ENCODE peak calls at places on chromosomes 4 and X, in seven cellular contexts. T is PC-3, V is Peyer's patch, S is dorsolateral prefrontal cortex, C is PC-9, Z is GM23338, G is upper lobe of left lung. W is an unnamed sample.

GRCh38 chr4:60805500-60806313 is 394.4 kb upstream of the ADGRL3 start:
- DNase-seq in V (no peak), S (no peak), T (peak), C (peak), G (no peak), Z (peak), W (no peak)

GRCh38 chrX:151974336-151975227 is at the start of gene GABRE:
- DNase-seq in V (peak), T (no peak), C (peak), Z (peak), G (peak), S (no peak), W (peak)

GRCh38 chr4:183342541-183343533 is 20.6 kb upstream of the CLDN24 start:
- DNase-seq in T (no peak), G (no peak), C (no peak), V (no peak), Z (peak), S (no peak), W (peak)

GRCh38 chrX:45472968-45473367 is 272.3 kb upstream of the DIPK2B start:
- DNase-seq in C (no peak), V (no peak), G (no peak), S (no peak), T (peak), Z (no peak), W (no peak)

GRCh38 chrX:140799216-140799615 is 89.7 kb downstream of the LINC00632 start:
- DNase-seq in C (no peak), V (no peak), T (peak), G (no peak), Z (no peak), S (no peak), W (no peak)

GRCh38 chrX:3548743-3549441 is 164.6 kb downstream of the PRKX start:
- DNase-seq in Z (peak), G (no peak), C (no peak), S (no peak), V (no peak), T (peak), W (peak)

GRCh38 chr4:2365054-2365912 is 53.2 kb downstream of the ZFYVE28 start:
- DNase-seq in G (no peak), T (peak), S (peak), V (no peak), Z (peak), C (no peak), W (no peak)

GRCh38 chrX:104113237-104113965 is 1.1 kb downstream of the ZCCHC18 start:
- DNase-seq in G (peak), C (peak), V (no peak), T (peak), S (peak), Z (peak), W (peak)

GRCh38 chr4:113502883-113503282 is 258.7 kb downstream of the CAMK2D start:
- DNase-seq in G (no peak), Z (no peak), T (no peak), C (no peak), V (no peak), S (no peak), W (no peak)

GRCh38 chr4:133565379-133565778 is 416.3 kb downstream of the PCDH10 start:
- DNase-seq in V (no peak), Z (no peak), G (no peak), S (no peak), T (peak), C (peak), W (no peak)

GRCh38 chr4:4666693-4667642 is 125.1 kb upstream of the STX18 start:
- DNase-seq in T (no peak), G (no peak), S (no peak), Z (peak), C (no peak), V (no peak), W (no peak)

GRCh38 chr4:121192500-121192899 is 28.4 kb upstream of the TNIP3 start:
- DNase-seq in V (no peak), G (no peak), Z (peak), S (no peak), C (no peak), T (peak), W (no peak)

GRCh38 chrX:32524385-32524784 is 687.0 kb downstream of the DMD start:
- DNase-seq in G (no peak), V (no peak), T (no peak), Z (no peak), C (no peak), S (no peak), W (no peak)

GRCh38 chr4:41746025-41746439 is 2.5 kb downstream of the PHOX2B start:
- DNase-seq in T (no peak), V (no peak), S (no peak), C (no peak), G (no peak), Z (peak), W (no peak)

GRCh38 chrX:155949098-155949497 is 48.4 kb upstream of the IL9R start:
- DNase-seq in Z (no peak), T (no peak), G (no peak), V (no peak), C (no peak), S (no peak), W (no peak)

GRCh38 chr4:126405369-126405982 is 1090.7 kb downstream of the FAT4 start:
- DNase-seq in S (no peak), V (no peak), G (no peak), C (no peak), Z (peak), T (no peak), W (no peak)

GRCh38 chrX:14015294-14015693 is 14.4 kb downstream of the GEMIN8 start:
- DNase-seq in Z (no peak), C (no peak), V (no peak), S (no peak), G (no peak), T (no peak), W (no peak)

GRCh38 chr4:16844796-16845586 is 53.5 kb downstream of the LDB2 start:
- DNase-seq in C (no peak), V (no peak), S (no peak), G (no peak), Z (no peak), T (no peak), W (no peak)

GRCh38 chrX:8189096-8189830 is 18.2 kb upstream of the VCX2 start:
- DNase-seq in Z (no peak), V (no peak), S (no peak), G (no peak), T (no peak), C (no peak), W (no peak)

GRCh38 chr4:98828801-98829200 is 100.1 kb downstream of the EIF4E start:
- DNase-seq in Z (peak), G (no peak), C (no peak), T (peak), S (no peak), V (no peak), W (no peak)

GRCh38 chrX:15128838-15129237 is 141.0 kb downstream of the ASB9 start:
- DNase-seq in V (no peak), Z (no peak), C (no peak), S (no peak), T (no peak), G (no peak), W (no peak)

GRCh38 chr4:55010550-55010949 is 114.8 kb downstream of the KDR start:
- DNase-seq in T (no peak), V (no peak), S (no peak), G (no peak), C (no peak), Z (no peak), W (no peak)

GRCh38 chr4:137664416-137664815 is 132.1 kb upstream of the PCDH18 start:
- DNase-seq in T (no peak), C (no peak), Z (no peak), S (no peak), G (no peak), V (no peak), W (no peak)

GRCh38 chrX:14712096-14712495 is 160.8 kb downstream of the FANCB start:
- DNase-seq in V (no peak), S (no peak), G (no peak), T (peak), C (no peak), Z (peak), W (no peak)

GRCh38 chr4:155377281-155377680 is 516 bp upstream of the MAP9 start:
- DNase-seq in V (no peak), S (no peak), T (peak), C (no peak), G (no peak), Z (no peak), W (no peak)

GRCh38 chr4:148053298-148054003 is 321.6 kb downstream of the ARHGAP10 start:
- DNase-seq in C (no peak), G (no peak), S (no peak), V (no peak), Z (no peak), T (peak), W (peak)

GRCh38 chr4:3369781-3370660 is 71.7 kb upstream of the HGFAC start:
- DNase-seq in G (peak), C (no peak), Z (peak), T (peak), S (no peak), V (no peak), W (peak)

GRCh38 chrX:1598021-1598875 is 6.8 kb downstream of the AKAP17A start:
- DNase-seq in T (no peak), G (no peak), S (peak), C (no peak), V (no peak), Z (no peak), W (no peak)

GRCh38 chr4:152850377-152850776 is 70.6 kb downstream of the ARFIP1 start:
- DNase-seq in S (no peak), G (peak), C (peak), Z (peak), T (peak), V (no peak), W (peak)

GRCh38 chr4:647481-647880 is 22.1 kb downstream of the PDE6B start:
- DNase-seq in V (no peak), T (no peak), S (no peak), G (no peak), C (no peak), Z (no peak), W (no peak)

GRCh38 chr4:38664704-38665401 is 854 bp downstream of the KLF3 start:
- DNase-seq in V (peak), G (peak), S (peak), Z (peak), T (peak), C (peak), W (peak)

GRCh38 chr4:41058426-41058825 is 155.9 kb downstream of the APBB2 start:
- DNase-seq in Z (no peak), V (no peak), G (no peak), C (no peak), T (no peak), S (no peak), W (no peak)

GRCh38 chr4:110518889-110519490 is 43.0 kb downstream of the ENPEP start:
- DNase-seq in Z (peak), T (peak), S (no peak), G (no peak), C (no peak), V (no peak), W (no peak)

GRCh38 chr4:182015893-182016292 is 227.3 kb upstream of the TENM3 start:
- DNase-seq in G (no peak), S (no peak), T (no peak), Z (no peak), V (no peak), C (no peak), W (no peak)

GRCh38 chr4:32864713-32865351 is 2144.7 kb downstream of the PCDH7 start:
- DNase-seq in S (no peak), Z (no peak), V (no peak), G (no peak), T (peak), C (no peak), W (no peak)

GRCh38 chr4:148062301-148062950 is 330.5 kb downstream of the ARHGAP10 start:
- DNase-seq in G (no peak), Z (no peak), S (no peak), T (no peak), V (no peak), C (no peak), W (no peak)

GRCh38 chr4:164536829-164537228 is 217.1 kb upstream of the SMIM31 start:
- DNase-seq in Z (no peak), S (no peak), T (peak), C (peak), V (no peak), G (no peak), W (no peak)

GRCh38 chr4:183507928-183508327 is 3.1 kb downstream of the ING2 start:
- DNase-seq in C (no peak), Z (no peak), S (no peak), V (no peak), T (no peak), G (no peak), W (no peak)

GRCh38 chr4:165814256-165815010 is 58.6 kb upstream of the TLL1 start:
- DNase-seq in V (no peak), G (no peak), S (no peak), Z (no peak), T (peak), C (no peak), W (no peak)

DNA sequence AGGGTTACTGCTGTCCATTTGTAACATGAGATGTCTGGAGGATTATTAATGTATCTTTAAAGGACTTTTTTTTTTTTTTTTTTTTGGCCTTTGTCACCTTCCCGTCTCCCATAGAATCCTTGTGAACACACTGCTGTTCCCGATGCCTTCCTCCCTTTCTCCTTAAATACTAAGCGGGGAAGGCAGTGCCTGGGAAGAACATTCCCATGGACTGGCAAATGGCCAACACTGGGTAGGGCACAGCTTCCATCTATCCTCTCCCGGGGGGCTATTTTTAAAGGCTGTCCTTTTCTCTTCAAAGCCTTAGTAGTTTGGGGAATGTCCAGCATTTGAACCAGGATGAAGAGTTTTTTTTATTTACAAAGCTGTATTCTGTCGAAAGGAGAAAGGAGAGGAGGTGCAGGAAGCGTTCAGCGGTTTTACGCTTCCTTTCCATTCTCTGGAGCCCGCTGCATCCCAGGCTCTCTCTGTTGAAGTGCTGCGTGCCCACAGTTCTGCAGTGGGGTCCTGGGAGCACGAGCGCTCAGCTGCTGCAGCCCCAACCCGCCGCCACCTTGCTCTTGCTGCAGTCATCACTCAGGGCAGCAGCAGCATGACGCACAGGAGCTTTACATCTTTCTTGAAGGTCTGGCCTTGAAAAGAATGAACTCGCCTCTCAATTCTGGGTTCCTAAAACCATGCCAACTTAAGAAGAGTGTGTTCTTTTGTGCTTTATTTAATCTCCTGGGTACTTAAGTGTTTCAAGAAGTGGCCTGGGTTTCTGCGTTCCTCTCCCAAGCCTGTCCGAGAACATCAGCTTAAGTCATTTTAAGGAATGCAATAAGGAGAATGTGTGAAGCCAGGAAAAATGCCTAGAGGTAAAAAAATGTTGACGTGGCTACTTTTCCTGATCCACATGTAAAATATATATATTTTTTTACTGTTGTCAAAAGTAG is 427.2 kb downstream of the MAPK10 start:
- DNase-seq in G (peak), Z (no peak), S (no peak), T (no peak), C (no peak), V (no peak), W (no peak)
- H3K4me3 ChIP-seq in G (peak), Z (no peak), S (peak), T (no peak), C (no peak), V (no peak), W (peak)

GRCh38 chr4:23630110-23630509 is 259.7 kb downstream of the PPARGC1A start:
- DNase-seq in G (no peak), S (no peak), T (no peak), Z (no peak), C (no peak), V (no peak), W (no peak)

GRCh38 chr4:23629421-23629820 is 260.4 kb downstream of the PPARGC1A start:
- DNase-seq in T (no peak), G (no peak), S (no peak), Z (no peak), V (no peak), C (no peak), W (no peak)

GRCh38 chr4:23635468-23635867 is 254.4 kb downstream of the PPARGC1A start:
- DNase-seq in C (no peak), G (no peak), S (no peak), V (no peak), T (no peak), Z (no peak), W (no peak)

DNA sequence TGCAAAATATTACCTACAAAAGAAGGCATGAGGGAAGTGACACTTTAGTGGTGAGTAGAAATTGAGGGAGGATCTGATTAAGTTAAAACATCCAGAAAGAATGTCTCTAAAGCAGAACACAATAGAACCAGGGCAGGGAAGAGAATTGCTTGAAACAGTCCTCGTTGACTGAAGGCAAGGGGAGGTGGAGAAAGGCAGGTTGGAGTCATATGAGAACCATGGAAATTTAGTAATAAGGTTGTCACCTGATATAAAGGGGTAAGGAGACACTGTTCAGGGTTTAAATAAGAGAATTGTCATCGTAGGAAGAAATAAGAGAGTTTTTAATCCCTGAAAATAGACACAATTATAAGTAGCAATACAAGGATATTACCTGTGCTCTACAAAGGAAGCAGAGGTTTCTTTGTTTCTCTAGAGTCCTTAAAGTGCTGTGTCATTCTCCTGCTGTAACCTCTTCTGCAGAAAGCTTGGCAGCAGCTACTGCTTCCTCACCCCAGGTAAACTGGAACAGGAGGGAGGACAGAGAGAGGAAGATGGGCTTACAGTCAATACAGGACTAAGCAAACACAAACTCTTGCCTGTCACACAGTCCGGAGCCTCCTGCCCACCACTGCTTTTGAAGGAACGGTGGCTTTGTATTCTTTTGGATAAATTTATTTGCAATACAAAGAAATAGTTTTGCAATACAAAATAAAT is 258.4 kb downstream of the PPARGC1A start:
- DNase-seq in Z (peak), C (no peak), G (peak), V (no peak), S (no peak), T (no peak), W (no peak)
- H3K27ac ChIP-seq in Z (no peak), C (no peak), G (no peak), V (no peak), S (no peak), T (no peak), W (no peak)

DNA sequence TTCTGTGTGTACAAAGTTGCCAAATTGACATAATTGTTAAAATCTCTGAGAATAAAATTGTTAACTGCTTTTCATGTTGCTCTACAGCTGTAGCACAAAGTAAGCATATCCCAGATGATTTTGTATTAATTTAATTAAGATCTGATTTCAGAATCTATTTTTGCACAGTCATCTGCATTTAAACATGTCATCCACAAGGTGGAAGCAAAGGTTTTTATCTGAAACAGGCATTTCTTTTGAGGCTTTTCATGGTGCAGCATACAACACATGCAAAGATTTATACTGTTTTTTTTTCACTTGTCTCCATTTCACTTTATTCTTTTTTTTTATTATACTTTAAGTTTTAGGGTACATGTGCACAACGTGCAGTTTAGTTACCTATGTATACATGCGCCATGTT is 51.2 kb downstream of the GC start:
- DNase-seq in Z (peak), G (no peak), C (no peak), T (peak), V (no peak), S (no peak), W (no peak)
- TF ChIP-seq CTCF in Z (peak), G (peak), C (peak), T (peak), V (peak), S (peak), W (peak)

GRCh38 chr4:6663596-6664393 is 23.3 kb downstream of the MRFAP1 start:
- DNase-seq in C (no peak), V (no peak), S (no peak), Z (peak), G (no peak), T (no peak), W (no peak)
- H3K4me3 ChIP-seq in C (no peak), V (peak), S (peak), Z (peak), G (peak), T (no peak), W (peak)

GRCh38 chrX:66677430-66677829 is 38.6 kb upstream of the EDA2R start:
- DNase-seq in C (no peak), Z (no peak), S (no peak), T (no peak), V (no peak), G (no peak), W (no peak)

GRCh38 chrX:66674506-66674905 is 35.6 kb upstream of the EDA2R start:
- DNase-seq in S (no peak), V (no peak), C (no peak), T (no peak), Z (no peak), G (no peak), W (no peak)

GRCh38 chrX:66676413-66676812 is 37.5 kb upstream of the EDA2R start:
- DNase-seq in S (no peak), G (no peak), C (no peak), V (no peak), T (no peak), Z (no peak), W (no peak)

GRCh38 chrX:66675541-66675940 is 36.7 kb upstream of the EDA2R start:
- DNase-seq in G (no peak), Z (no peak), S (no peak), V (no peak), C (no peak), T (no peak), W (no peak)

DNA sequence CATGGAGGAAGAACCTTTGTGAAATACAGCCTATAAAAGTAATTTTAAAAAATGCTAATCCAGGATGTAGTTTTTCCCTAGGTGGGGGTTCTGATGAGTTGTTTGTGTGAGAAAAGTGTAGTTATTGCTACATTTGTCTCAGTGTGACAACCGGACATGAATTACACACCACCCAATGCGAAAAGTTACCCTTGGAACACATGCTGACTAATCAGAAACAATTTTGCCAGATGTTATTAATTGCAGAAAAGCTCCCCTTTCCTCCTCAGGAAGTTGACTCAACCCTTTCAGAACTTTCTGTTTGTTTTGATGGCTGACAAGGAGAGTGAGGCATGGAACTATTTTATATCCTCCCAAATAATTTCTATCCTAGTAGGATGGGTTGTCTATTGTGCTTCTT is 38.1 kb upstream of the EDA2R start:
- DNase-seq in T (no peak), V (no peak), C (no peak), Z (no peak), S (no peak), G (no peak), W (no peak)
- H3K27ac ChIP-seq in T (no peak), V (no peak), C (no peak), Z (no peak), S (no peak), G (no peak), W (no peak)

GRCh38 chr4:107603430-107603829 is 116.6 kb downstream of the PAPSS1 start:
- DNase-seq in Z (no peak), V (no peak), S (no peak), T (peak), G (no peak), C (no peak), W (no peak)
- TF ChIP-seq CTCF in Z (no peak), V (no peak), S (no peak), T (no peak), G (no peak), C (no peak), W (no peak)

GRCh38 chr4:176277162-176277904 is 8.3 kb upstream of the ASB5 start:
- DNase-seq in C (peak), G (peak), V (no peak), T (peak), Z (peak), S (no peak), W (peak)
- H3K4me3 ChIP-seq in C (no peak), G (no peak), V (no peak), T (peak), Z (no peak), S (peak), W (no peak)